ENCODE peak calls at places on chromosomes 13 and 19, in ten cellular contexts. One of them, this sample, is unnamed.
A peak's percentile ranks its signal among the peaks of the same experiment; 100 is the strongest.

GRCh38 chr13:113493315-113493951 is 2.9 kb upstream of the DCUN1D2 start:
- DNase-seq in DND-41: no peak
- DNase-seq in psoas muscle: no peak
- DNase-seq in endodermal cell: no peak
- DNase-seq in CD4-positive, CD25-positive, alpha-beta regulatory T cell: no peak
- DNase-seq in HCT116: peak; percentile 85
- DNase-seq in heart right ventricle: no peak
- DNase-seq in uterus: no peak
- DNase-seq in adrenal gland: peak; percentile 52
- DNase-seq in lung: no peak
- DNase-seq in this sample: no peak

GRCh38 chr19:16327911-16328823 is 3.5 kb downstream of the KLF2 start:
- DNase-seq in lung: peak; percentile 89
- DNase-seq in DND-41: peak; percentile 17
- DNase-seq in uterus: peak; percentile 85
- DNase-seq in heart right ventricle: peak; percentile 56
- DNase-seq in psoas muscle: peak; percentile 89
- DNase-seq in endodermal cell: no peak
- DNase-seq in HCT116: no peak
- DNase-seq in adrenal gland: peak; percentile 90
- DNase-seq in CD4-positive, CD25-positive, alpha-beta regulatory T cell: peak; percentile 46
- DNase-seq in this sample: peak; percentile 67

GRCh38 chr13:29978211-29978610 is 127.8 kb upstream of the UBL3 start:
- DNase-seq in uterus: no peak
- DNase-seq in lung: no peak
- DNase-seq in HCT116: no peak
- DNase-seq in endodermal cell: no peak
- DNase-seq in heart right ventricle: no peak
- DNase-seq in DND-41: no peak
- DNase-seq in CD4-positive, CD25-positive, alpha-beta regulatory T cell: no peak
- DNase-seq in psoas muscle: no peak
- DNase-seq in adrenal gland: no peak
- DNase-seq in this sample: no peak

GRCh38 chr13:83883061-83883523 is 818 bp upstream of the SLITRK1 start:
- DNase-seq in lung: no peak
- DNase-seq in uterus: no peak
- DNase-seq in heart right ventricle: no peak
- DNase-seq in psoas muscle: no peak
- DNase-seq in HCT116: no peak
- DNase-seq in CD4-positive, CD25-positive, alpha-beta regulatory T cell: no peak
- DNase-seq in DND-41: no peak
- DNase-seq in adrenal gland: no peak
- DNase-seq in endodermal cell: peak; percentile 57
- DNase-seq in this sample: no peak

GRCh38 chr13:98299954-98300350 is 122.9 kb upstream of the RNF113B start:
- DNase-seq in adrenal gland: no peak
- DNase-seq in lung: no peak
- DNase-seq in HCT116: no peak
- DNase-seq in uterus: no peak
- DNase-seq in CD4-positive, CD25-positive, alpha-beta regulatory T cell: no peak
- DNase-seq in endodermal cell: no peak
- DNase-seq in psoas muscle: no peak
- DNase-seq in heart right ventricle: no peak
- DNase-seq in DND-41: no peak
- DNase-seq in this sample: no peak

GRCh38 chr19:41563847-41564514 is 12.0 kb upstream of the CEACAM21 start:
- DNase-seq in endodermal cell: no peak
- DNase-seq in adrenal gland: no peak
- DNase-seq in HCT116: no peak
- DNase-seq in psoas muscle: no peak
- DNase-seq in heart right ventricle: no peak
- DNase-seq in lung: no peak
- DNase-seq in CD4-positive, CD25-positive, alpha-beta regulatory T cell: peak; percentile 59
- DNase-seq in DND-41: no peak
- DNase-seq in uterus: no peak
- DNase-seq in this sample: peak; percentile 63

GRCh38 chr19:27974082-27974513 is 1238.9 kb downstream of the UQCRFS1 start:
- DNase-seq in DND-41: peak; percentile 38
- DNase-seq in adrenal gland: peak; percentile 62
- DNase-seq in endodermal cell: peak; percentile 83
- DNase-seq in heart right ventricle: no peak
- DNase-seq in uterus: no peak
- DNase-seq in CD4-positive, CD25-positive, alpha-beta regulatory T cell: no peak
- DNase-seq in HCT116: no peak
- DNase-seq in lung: no peak
- DNase-seq in psoas muscle: no peak
- DNase-seq in this sample: no peak

GRCh38 chr19:55372316-55373081 is 2.2 kb upstream of the IL11 start:
- DNase-seq in endodermal cell: peak; percentile 67
- DNase-seq in adrenal gland: no peak
- DNase-seq in psoas muscle: no peak
- DNase-seq in uterus: no peak
- DNase-seq in HCT116: no peak
- DNase-seq in DND-41: no peak
- DNase-seq in CD4-positive, CD25-positive, alpha-beta regulatory T cell: no peak
- DNase-seq in heart right ventricle: no peak
- DNase-seq in lung: no peak
- DNase-seq in this sample: no peak

GRCh38 chr19:33699754-33700407 is 78.1 kb downstream of the CHST8 start:
- DNase-seq in psoas muscle: no peak
- DNase-seq in heart right ventricle: no peak
- DNase-seq in CD4-positive, CD25-positive, alpha-beta regulatory T cell: no peak
- DNase-seq in adrenal gland: no peak
- DNase-seq in HCT116: no peak
- DNase-seq in endodermal cell: no peak
- DNase-seq in uterus: no peak
- DNase-seq in lung: no peak
- DNase-seq in DND-41: no peak
- DNase-seq in this sample: no peak

GRCh38 chr13:105908581-105908980 is 626.9 kb downstream of the EFNB2 start:
- DNase-seq in uterus: no peak
- DNase-seq in lung: no peak
- DNase-seq in psoas muscle: no peak
- DNase-seq in adrenal gland: no peak
- DNase-seq in HCT116: no peak
- DNase-seq in CD4-positive, CD25-positive, alpha-beta regulatory T cell: no peak
- DNase-seq in endodermal cell: no peak
- DNase-seq in DND-41: peak; percentile 84
- DNase-seq in heart right ventricle: no peak
- DNase-seq in this sample: peak; percentile 41

GRCh38 chr19:10402441-10403038 is 802 bp downstream of the CDC37 start:
- DNase-seq in DND-41: peak; percentile 55
- DNase-seq in psoas muscle: peak; percentile 64
- DNase-seq in uterus: no peak
- DNase-seq in HCT116: no peak
- DNase-seq in lung: no peak
- DNase-seq in CD4-positive, CD25-positive, alpha-beta regulatory T cell: no peak
- DNase-seq in adrenal gland: peak; percentile 81
- DNase-seq in endodermal cell: peak; percentile 75
- DNase-seq in heart right ventricle: peak; percentile 51
- DNase-seq in this sample: no peak

GRCh38 chr13:60838581-60838980 is 441.6 kb downstream of the TDRD3 start:
- DNase-seq in DND-41: no peak
- DNase-seq in psoas muscle: no peak
- DNase-seq in uterus: no peak
- DNase-seq in lung: no peak
- DNase-seq in adrenal gland: no peak
- DNase-seq in CD4-positive, CD25-positive, alpha-beta regulatory T cell: no peak
- DNase-seq in HCT116: no peak
- DNase-seq in heart right ventricle: no peak
- DNase-seq in endodermal cell: no peak
- DNase-seq in this sample: no peak

GRCh38 chr19:54518844-54519243 is 16.2 kb downstream of the LAIR2 start:
- DNase-seq in DND-41: peak; percentile 11
- DNase-seq in lung: no peak
- DNase-seq in psoas muscle: no peak
- DNase-seq in endodermal cell: no peak
- DNase-seq in HCT116: no peak
- DNase-seq in CD4-positive, CD25-positive, alpha-beta regulatory T cell: no peak
- DNase-seq in uterus: no peak
- DNase-seq in heart right ventricle: no peak
- DNase-seq in adrenal gland: no peak
- DNase-seq in this sample: no peak

GRCh38 chr19:28558783-28559182 is 654.2 kb downstream of the UQCRFS1 start:
- DNase-seq in heart right ventricle: no peak
- DNase-seq in HCT116: no peak
- DNase-seq in uterus: no peak
- DNase-seq in lung: peak; percentile 7
- DNase-seq in CD4-positive, CD25-positive, alpha-beta regulatory T cell: no peak
- DNase-seq in psoas muscle: no peak
- DNase-seq in endodermal cell: no peak
- DNase-seq in adrenal gland: no peak
- DNase-seq in DND-41: no peak
- DNase-seq in this sample: no peak

GRCh38 chr19:9155591-9155990 is 15.4 kb downstream of the ZNF317 start:
- DNase-seq in uterus: no peak
- DNase-seq in CD4-positive, CD25-positive, alpha-beta regulatory T cell: no peak
- DNase-seq in adrenal gland: no peak
- DNase-seq in endodermal cell: no peak
- DNase-seq in psoas muscle: no peak
- DNase-seq in DND-41: no peak
- DNase-seq in lung: no peak
- DNase-seq in heart right ventricle: no peak
- DNase-seq in HCT116: no peak
- DNase-seq in this sample: no peak
- H3K9me3 ChIP-seq in uterus: no peaks in the 10 kb centered on the region
- H3K9me3 ChIP-seq in CD4-positive, CD25-positive, alpha-beta regulatory T cell: peaks cover 80% of the 10 kb centered on the region
- H3K9me3 ChIP-seq in adrenal gland: no peaks in the 10 kb centered on the region
- H3K9me3 ChIP-seq in endodermal cell: peaks cover 98% of the 10 kb centered on the region
- H3K9me3 ChIP-seq in psoas muscle: peaks cover 27% of the 10 kb centered on the region
- H3K9me3 ChIP-seq in DND-41: peaks cover 9% of the 10 kb centered on the region
- H3K9me3 ChIP-seq in lung: peaks cover 53% of the 10 kb centered on the region
- H3K9me3 ChIP-seq in heart right ventricle: peaks cover 52% of the 10 kb centered on the region
- H3K9me3 ChIP-seq in HCT116: peaks cover 59% of the 10 kb centered on the region
- H3K9me3 ChIP-seq in this sample: peaks cover 10% of the 10 kb centered on the region

DNA sequence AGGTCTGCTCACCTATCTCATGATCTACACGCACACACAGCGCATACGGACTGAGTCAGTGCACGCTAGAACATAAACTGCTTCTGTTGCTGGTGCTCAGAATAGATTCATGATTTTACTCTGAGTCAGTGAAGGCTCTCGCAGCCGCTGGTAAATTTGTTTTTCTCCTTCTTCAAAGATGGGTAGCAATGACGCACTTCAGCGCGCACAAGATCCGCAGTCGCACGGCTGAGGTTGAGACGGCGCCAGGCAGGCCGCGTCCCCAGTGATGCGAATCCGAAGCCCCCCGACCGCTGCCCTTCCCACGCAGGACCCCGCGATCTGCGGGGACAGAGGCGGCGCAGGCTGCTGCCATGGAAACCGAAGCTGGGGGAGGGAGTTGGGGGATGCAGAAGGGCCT is 103.7 kb upstream of the USP29 start:
- DNase-seq in lung: no peak
- DNase-seq in HCT116: no peak
- DNase-seq in psoas muscle: no peak
- DNase-seq in uterus: no peak
- DNase-seq in CD4-positive, CD25-positive, alpha-beta regulatory T cell: no peak
- DNase-seq in heart right ventricle: no peak
- DNase-seq in adrenal gland: no peak
- DNase-seq in endodermal cell: no peak
- DNase-seq in DND-41: no peak
- DNase-seq in this sample: no peak
- H3K9me3 ChIP-seq in lung: peaks cover 29% of the 10 kb centered on the region
- H3K9me3 ChIP-seq in HCT116: peaks cover 17% of the 10 kb centered on the region
- H3K9me3 ChIP-seq in psoas muscle: no peaks in the 10 kb centered on the region
- H3K9me3 ChIP-seq in uterus: no peaks in the 10 kb centered on the region
- H3K9me3 ChIP-seq in CD4-positive, CD25-positive, alpha-beta regulatory T cell: peaks cover 46% of the 10 kb centered on the region
- H3K9me3 ChIP-seq in heart right ventricle: no peaks in the 10 kb centered on the region
- H3K9me3 ChIP-seq in adrenal gland: no peaks in the 10 kb centered on the region
- H3K9me3 ChIP-seq in endodermal cell: peaks cover 49% of the 10 kb centered on the region
- H3K9me3 ChIP-seq in DND-41: no peaks in the 10 kb centered on the region
- H3K9me3 ChIP-seq in this sample: no peaks in the 10 kb centered on the region

DNA sequence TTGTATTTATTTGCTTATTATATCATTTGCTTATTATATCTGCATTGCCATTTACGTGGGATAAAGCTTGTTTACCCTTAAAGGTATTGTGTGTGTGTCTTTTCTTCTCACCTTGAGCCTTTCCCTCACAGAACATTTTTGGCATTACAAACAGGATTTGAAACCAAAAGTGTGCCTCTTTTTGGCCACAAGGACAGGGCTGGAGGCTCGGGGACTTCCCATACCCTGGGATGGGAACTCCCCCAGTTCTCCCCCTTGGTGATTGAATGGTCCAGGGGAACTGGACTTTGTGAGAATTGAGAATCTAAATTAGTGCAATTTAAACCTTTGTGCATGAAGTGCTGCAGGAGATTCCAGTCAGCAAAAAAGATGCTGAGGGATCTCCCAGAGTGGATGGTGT is 2.4 kb upstream of the ZNF506 start:
- DNase-seq in heart right ventricle: no peak
- DNase-seq in HCT116: no peak
- DNase-seq in uterus: no peak
- DNase-seq in adrenal gland: no peak
- DNase-seq in DND-41: no peak
- DNase-seq in psoas muscle: no peak
- DNase-seq in lung: no peak
- DNase-seq in CD4-positive, CD25-positive, alpha-beta regulatory T cell: no peak
- DNase-seq in endodermal cell: no peak
- DNase-seq in this sample: no peak
- H3K9me3 ChIP-seq in heart right ventricle: peaks cover 42% of the 10 kb centered on the region
- H3K9me3 ChIP-seq in HCT116: peaks cover 3% of the 10 kb centered on the region
- H3K9me3 ChIP-seq in uterus: no peaks in the 10 kb centered on the region
- H3K9me3 ChIP-seq in adrenal gland: peaks cover 5% of the 10 kb centered on the region
- H3K9me3 ChIP-seq in DND-41: peaks cover 7% of the 10 kb centered on the region
- H3K9me3 ChIP-seq in psoas muscle: peaks cover 12% of the 10 kb centered on the region
- H3K9me3 ChIP-seq in lung: peaks cover 11% of the 10 kb centered on the region
- H3K9me3 ChIP-seq in CD4-positive, CD25-positive, alpha-beta regulatory T cell: peaks cover 47% of the 10 kb centered on the region
- H3K9me3 ChIP-seq in endodermal cell: peaks cover 66% of the 10 kb centered on the region
- H3K9me3 ChIP-seq in this sample: no peaks in the 10 kb centered on the region

DNA sequence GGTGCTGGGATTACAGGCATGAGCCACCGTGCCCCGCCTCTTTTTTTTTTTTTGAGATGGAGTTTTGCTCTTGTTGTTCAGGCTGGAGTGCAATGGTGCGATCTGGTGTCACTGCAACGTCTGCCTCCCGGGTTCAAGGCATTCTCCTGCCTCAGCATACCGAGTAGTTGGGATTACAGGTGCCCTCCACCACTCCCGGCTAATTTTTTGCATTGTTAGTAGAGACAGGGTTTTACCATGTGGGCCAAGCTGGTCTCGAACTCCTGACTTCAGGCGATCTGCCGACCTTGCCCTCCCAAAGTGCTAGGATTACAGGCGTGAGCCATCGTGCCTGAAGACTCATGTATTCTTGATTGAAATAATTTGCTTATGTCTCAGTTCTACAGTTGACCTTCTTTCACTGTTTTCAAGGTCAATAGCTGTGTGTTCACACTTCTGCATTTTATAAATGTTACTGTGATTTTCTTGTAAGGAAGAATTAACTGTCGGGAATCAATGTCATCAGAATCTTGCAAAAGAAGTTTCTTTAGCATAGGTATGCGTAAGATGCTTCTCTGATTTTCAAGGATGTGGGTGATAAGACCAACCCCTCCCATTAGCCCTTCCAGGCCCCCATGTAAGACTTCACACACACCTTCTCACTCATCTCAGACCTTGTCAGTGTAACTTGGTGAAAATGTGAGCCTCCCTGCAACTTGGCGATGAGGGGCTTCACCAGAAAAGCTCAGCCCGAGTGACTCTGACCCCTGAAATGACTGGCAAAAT is 12.7 kb upstream of the ZNF701 start:
- DNase-seq in DND-41: no peak
- DNase-seq in adrenal gland: no peak
- DNase-seq in heart right ventricle: no peak
- DNase-seq in uterus: no peak
- DNase-seq in HCT116: no peak
- DNase-seq in psoas muscle: no peak
- DNase-seq in CD4-positive, CD25-positive, alpha-beta regulatory T cell: no peak
- DNase-seq in lung: no peak
- DNase-seq in endodermal cell: no peak
- DNase-seq in this sample: no peak
- H3K9me3 ChIP-seq in DND-41: peaks cover 10% of the 10 kb centered on the region
- H3K9me3 ChIP-seq in adrenal gland: peaks cover 66% of the 10 kb centered on the region
- H3K9me3 ChIP-seq in heart right ventricle: peaks cover 94% of the 10 kb centered on the region
- H3K9me3 ChIP-seq in uterus: no peaks in the 10 kb centered on the region
- H3K9me3 ChIP-seq in HCT116: peaks cover 22% of the 10 kb centered on the region
- H3K9me3 ChIP-seq in psoas muscle: peaks cover 74% of the 10 kb centered on the region
- H3K9me3 ChIP-seq in CD4-positive, CD25-positive, alpha-beta regulatory T cell: peaks cover 96% of the 10 kb centered on the region
- H3K9me3 ChIP-seq in lung: peaks cover 35% of the 10 kb centered on the region
- H3K9me3 ChIP-seq in endodermal cell: peaks cover 86% of the 10 kb centered on the region
- H3K9me3 ChIP-seq in this sample: peaks cover 88% of the 10 kb centered on the region